ENCODE peak calls at places on chromosomes 11 and 22, in seven cellular contexts. T is left cardiac atrium, J is ACHN, H is NCI-H69, L is endothelial cell, O is aorta, A is HS-5. B is an unnamed sample.

GRCh38 chr11:110059706-110060430 is 33.3 kb upstream of the ZC3H12C start:
- DNase-seq in J (peak), O (no peak), L (no peak), T (no peak), H (no peak), A (peak), B (no peak)

GRCh38 chr11:57515332-57516060 is at the start of gene SLC43A1:
- DNase-seq in L (peak), H (peak), O (peak), J (no peak), T (peak), A (no peak), B (peak)

GRCh38 chr11:86500500-86501170 is 125.9 kb downstream of the CCDC81 start:
- DNase-seq in A (no peak), T (no peak), J (no peak), L (no peak), H (no peak), O (no peak), B (no peak)

GRCh38 chr11:69431136-69431535 is 50.3 kb upstream of the LINC01488 start:
- DNase-seq in T (no peak), J (no peak), H (no peak), A (no peak), O (peak), L (no peak), B (no peak)

GRCh38 chr11:95299078-95299611 is 68.1 kb upstream of the SESN3 start:
- DNase-seq in J (no peak), A (no peak), L (no peak), O (no peak), T (no peak), H (peak), B (no peak)

GRCh38 chr22:38272373-38273134 is at the start of gene TMEM184B:
- DNase-seq in J (peak), O (peak), A (no peak), H (peak), T (peak), L (peak), B (peak)

GRCh38 chr11:77184136-77184860 is 56.3 kb downstream of the MYO7A start:
- DNase-seq in T (no peak), A (no peak), L (no peak), O (peak), J (no peak), H (no peak), B (no peak)

GRCh38 chr11:61752117-61752924 is at the start of gene MYRF:
- DNase-seq in L (peak), A (no peak), J (peak), H (peak), T (no peak), O (peak), B (peak)

GRCh38 chr11:14773755-14774154 is 118.3 kb downstream of the CYP2R1 start:
- DNase-seq in J (peak), T (no peak), L (peak), H (peak), A (no peak), O (no peak), B (no peak)

GRCh38 chr11:59267738-59268475 is 55.2 kb upstream of the MPEG1 start:
- DNase-seq in L (no peak), J (no peak), H (no peak), O (no peak), T (no peak), A (no peak), B (no peak)

GRCh38 chr11:113855803-113856202 is 19.6 kb downstream of the USP28 start:
- DNase-seq in J (no peak), O (no peak), T (no peak), A (no peak), H (no peak), L (no peak), B (no peak)

GRCh38 chr11:363948-364761 is 5.1 kb upstream of the B4GALNT4 start:
- DNase-seq in L (no peak), J (peak), A (peak), T (peak), O (peak), H (peak), B (peak)

GRCh38 chr11:83643115-83643514 is 356.9 kb upstream of the CCDC90B start:
- DNase-seq in L (no peak), T (no peak), H (no peak), A (no peak), J (no peak), O (no peak), B (no peak)

GRCh38 chr11:112377946-112378345 is 117.3 kb upstream of the PLET1 start:
- DNase-seq in A (no peak), T (no peak), H (no peak), J (no peak), L (no peak), O (no peak), B (no peak)

GRCh38 chr11:35012467-35013191 is 96.2 kb downstream of the PDHX start:
- DNase-seq in H (no peak), T (no peak), L (no peak), O (no peak), J (no peak), A (no peak), B (no peak)

GRCh38 chr11:83238111-83238510 is 44.6 kb downstream of the ANKRD42 start:
- DNase-seq in J (no peak), O (no peak), T (no peak), L (no peak), H (no peak), A (no peak), B (no peak)

GRCh38 chr11:113859665-113860064 is 15.7 kb downstream of the USP28 start:
- DNase-seq in T (no peak), H (peak), L (no peak), O (no peak), J (no peak), A (no peak), B (no peak)

GRCh38 chr11:76773921-76774361 is 9.2 kb upstream of the TSKU start:
- DNase-seq in T (peak), J (no peak), O (no peak), L (no peak), A (no peak), H (peak), B (no peak)

GRCh38 chr11:121958978-121959340 is 157.1 kb downstream of the BLID start:
- DNase-seq in O (no peak), T (no peak), H (no peak), J (no peak), A (no peak), L (no peak), B (no peak)

GRCh38 chr22:27347951-27348350 is 453.6 kb downstream of the MN1 start:
- DNase-seq in O (no peak), H (no peak), T (no peak), J (peak), A (no peak), L (no peak), B (no peak)

GRCh38 chr22:47206185-47206584 is 443.7 kb downstream of the TBC1D22A start:
- DNase-seq in L (no peak), H (no peak), O (no peak), T (no peak), A (no peak), J (no peak), B (no peak)

GRCh38 chr11:95676280-95676679 is 113.3 kb downstream of the FAM76B start:
- DNase-seq in T (no peak), L (no peak), A (no peak), H (no peak), O (no peak), J (no peak), B (no peak)

GRCh38 chr22:40276877-40277823 is 69.2 kb upstream of the ADSL start:
- DNase-seq in H (no peak), J (no peak), L (no peak), O (no peak), T (no peak), A (peak), B (no peak)

GRCh38 chr11:125086633-125087296 is 23.7 kb downstream of the SLC37A2 start:
- DNase-seq in J (no peak), O (no peak), A (no peak), L (no peak), H (no peak), T (no peak), B (no peak)

GRCh38 chr11:102172127-102172848 is 62.0 kb downstream of the YAP1 start:
- DNase-seq in T (peak), H (no peak), A (peak), L (no peak), O (peak), J (no peak), B (no peak)

GRCh38 chr22:29914165-29914564 is 31.2 kb downstream of the MTMR3 start:
- DNase-seq in O (no peak), T (no peak), H (peak), A (peak), J (peak), L (no peak), B (no peak)

GRCh38 chr11:61671527-61671926 is 8.7 kb upstream of the DAGLA start:
- DNase-seq in L (peak), A (no peak), O (no peak), T (no peak), J (peak), H (peak), B (no peak)

GRCh38 chr22:30717331-30717921 is 22.8 kb downstream of the OSBP2 start:
- DNase-seq in O (no peak), A (peak), H (no peak), L (no peak), T (no peak), J (peak), B (no peak)

GRCh38 chr11:62664405-62665074 is 470 bp downstream of the C11orf98 start:
- DNase-seq in T (no peak), O (no peak), A (no peak), J (peak), L (no peak), H (peak), B (no peak)

GRCh38 chr11:77186302-77186701 is 58.3 kb downstream of the MYO7A start:
- DNase-seq in J (no peak), H (no peak), L (no peak), A (no peak), O (no peak), T (no peak), B (no peak)

GRCh38 chr11:65314501-65315203 is at the start of gene CDC42EP2:
- DNase-seq in H (peak), J (peak), L (peak), O (peak), T (peak), A (no peak), B (peak)

GRCh38 chr11:223026-223789 is 12.9 kb downstream of the SIRT3 start:
- DNase-seq in L (no peak), H (no peak), T (no peak), J (no peak), O (no peak), A (no peak), B (peak)

GRCh38 chr11:127675602-127676001 is 675.0 kb upstream of the KIRREL3 start:
- DNase-seq in J (no peak), T (no peak), O (no peak), L (no peak), A (no peak), H (no peak), B (no peak)

GRCh38 chr11:120332822-120333716 is 3.1 kb upstream of the ARHGEF12 start:
- DNase-seq in L (no peak), J (no peak), O (no peak), H (no peak), A (no peak), T (no peak), B (no peak)

GRCh38 chr22:50190182-50190951 is 4.7 kb downstream of the TRABD start:
- DNase-seq in A (no peak), L (no peak), T (peak), O (peak), J (peak), H (peak), B (peak)

GRCh38 chr11:86923993-86924766 is 31.0 kb downstream of the FZD4 start:
- DNase-seq in H (peak), O (no peak), A (no peak), T (no peak), L (peak), J (peak), B (no peak)

GRCh38 chr11:1163321-1163910 is 5.7 kb downstream of the MUC5AC start:
- DNase-seq in H (no peak), L (no peak), A (no peak), T (no peak), J (no peak), O (peak), B (peak)

B was measured in activated B cell treated with CpG ODN at 0.5 μM for 24 hours.